ENCODE peak calls at places on chromosomes 13 and 19, in four cellular contexts. H, M, D and K are unnamed samples. For H3K27me3, the result is how much of the 10 kb centered on the place peaks cover.

GRCh38 chr13:48006396-48006795 is 5.3 kb upstream of the SUCLA2 start:
- DNase-seq in H (no peak), M (no peak), D (no peak), K (no peak)

GRCh38 chr19:19528721-19529490 is at the start of gene YJEFN3:
- DNase-seq in H (no peak), M (no peak), D (peak), K (no peak)

GRCh38 chr13:48322294-48322693 is 18.7 kb downstream of the RB1 start:
- DNase-seq in H (no peak), M (no peak), D (no peak), K (no peak)

GRCh38 chr13:27679396-27679795 is 57.7 kb downstream of the POLR1D start:
- DNase-seq in H (no peak), M (no peak), D (no peak), K (no peak)

GRCh38 chr19:12995596-12996541 is 594 bp downstream of the NFIX start:
- DNase-seq in H (no peak), M (no peak), D (no peak), K (no peak)

GRCh38 chr19:27922970-27923369 is 1290.0 kb downstream of the UQCRFS1 start:
- DNase-seq in H (no peak), M (no peak), D (no peak), K (no peak)

GRCh38 chr19:49366110-49366509 is 2.4 kb downstream of the DKKL1 start:
- DNase-seq in H (no peak), M (no peak), D (no peak), K (no peak)

GRCh38 chr13:106683918-106684317 is 116.0 kb upstream of the ARGLU1 start:
- DNase-seq in H (no peak), M (no peak), D (no peak), K (no peak)

GRCh38 chr19:9865732-9866627 is 30.9 kb downstream of the PIN1 start:
- DNase-seq in H (peak), M (peak), D (no peak), K (no peak)

GRCh38 chr13:25796474-25796873 is 255.3 kb downstream of the SHISA2 start:
- DNase-seq in H (no peak), M (no peak), D (no peak), K (no peak)

GRCh38 chr19:49149652-49150105 is 5.5 kb downstream of the HRC start:
- DNase-seq in H (peak), M (peak), D (peak), K (no peak)

GRCh38 chr19:53509845-53510244 is 28.1 kb upstream of the ZNF331 start:
- DNase-seq in H (no peak), M (no peak), D (no peak), K (no peak)

GRCh38 chr19:43467730-43468129 is 2.3 kb upstream of the LYPD3 start:
- DNase-seq in H (no peak), M (no peak), D (no peak), K (no peak)

GRCh38 chr19:56159009-56159501 is 16.8 kb upstream of the GALP start:
- DNase-seq in H (no peak), M (no peak), D (no peak), K (no peak)

GRCh38 chr19:1057185-1057857 is 9.6 kb upstream of the ARHGAP45 start:
- DNase-seq in H (peak), M (no peak), D (no peak), K (no peak)

GRCh38 chr13:80753951-80754350 is 413.0 kb upstream of the SPRY2 start:
- DNase-seq in H (no peak), M (no peak), D (no peak), K (no peak)

GRCh38 chr13:38017320-38017719 is 147.7 kb upstream of the TRPC4 start:
- DNase-seq in H (no peak), M (no peak), D (no peak), K (no peak)

GRCh38 chr13:114074671-114075315 is 57.6 kb downstream of the RASA3 start:
- DNase-seq in H (no peak), M (peak), D (no peak), K (no peak)

GRCh38 chr19:45125975-45126493 is 33.1 kb downstream of the PPP1R37 start:
- DNase-seq in H (peak), M (peak), D (peak), K (peak)

GRCh38 chr19:40605201-40605971 is 4.2 kb downstream of the LTBP4 start:
- DNase-seq in H (peak), M (peak), D (no peak), K (no peak)

GRCh38 chr19:50817941-50818858 is 5.4 kb downstream of the KLK1 start:
- DNase-seq in H (no peak), M (peak), D (no peak), K (no peak)

GRCh38 chr13:114145722-114146121 is 13.3 kb upstream of the RASA3 start:
- DNase-seq in H (no peak), M (peak), D (no peak), K (no peak)

GRCh38 chr13:37868691-37869505 is 674 bp downstream of the TRPC4 start:
- DNase-seq in H (no peak), M (no peak), D (peak), K (peak)

GRCh38 chr19:2779121-2779740 is 3.8 kb downstream of the SGTA start:
- DNase-seq in H (no peak), M (no peak), D (no peak), K (no peak)

GRCh38 chr19:13906525-13906904 is 514 bp downstream of the CC2D1A start:
- DNase-seq in H (peak), M (peak), D (peak), K (no peak)

GRCh38 chr19:12796146-12797071 is 5.1 kb downstream of the JUNB start:
- DNase-seq in H (peak), M (peak), D (peak), K (peak)

DNA sequence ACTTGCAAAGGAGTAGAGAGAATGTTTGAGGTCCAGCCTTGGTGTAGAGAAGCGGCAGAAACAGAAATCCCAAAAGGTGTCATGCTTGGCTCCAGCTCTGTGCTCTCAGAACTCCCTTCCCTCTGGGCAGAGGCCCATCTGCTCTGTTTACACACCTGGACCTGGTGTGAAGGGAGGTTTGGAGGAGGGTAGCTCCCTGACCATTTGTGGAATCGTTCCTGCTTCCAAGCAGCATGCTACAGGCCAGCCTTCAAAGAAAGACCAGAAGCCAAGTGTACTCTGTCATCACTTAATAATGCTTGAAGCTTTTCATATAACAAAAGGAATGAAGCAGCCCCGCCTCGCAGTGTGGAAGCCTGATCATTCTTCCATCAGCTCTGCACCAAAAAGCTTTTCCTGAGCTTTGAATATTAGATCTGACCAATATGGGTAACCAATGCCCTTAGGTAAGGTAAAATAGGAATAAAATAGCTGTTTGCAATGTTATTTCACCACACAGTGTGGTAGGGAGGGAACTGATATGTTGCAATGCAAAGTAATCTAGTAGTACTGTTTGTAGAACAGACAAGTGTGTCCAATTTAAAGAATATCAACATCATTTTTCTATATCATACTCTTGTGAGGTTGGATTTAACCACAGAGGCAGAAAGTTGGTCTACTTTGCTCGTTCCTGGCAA is 63.3 kb downstream of the ZIC5 start:
- DNase-seq in H (no peak), M (no peak), D (no peak), K (no peak)
- H3K27me3 ChIP-seq in H (under half), M (under half), D (under half), K (under half)

GRCh38 chr13:24742294-24742693 is 21.7 kb upstream of the RNF17 start:
- DNase-seq in H (no peak), M (no peak), D (peak), K (no peak)
- H3K27ac ChIP-seq in H (no peak), M (no peak), D (no peak), K (no peak)

GRCh38 chr13:99953138-99953755 is 18.3 kb downstream of the ZIC5 start:
- DNase-seq in H (no peak), M (no peak), D (no peak), K (no peak)
- H3K27me3 ChIP-seq in H (under half), M (under half), D (under half), K (under half)

GRCh38 chr13:98448642-98448928 is 128.3 kb downstream of the STK24 start:
- DNase-seq in H (no peak), M (no peak), D (no peak), K (no peak)

GRCh38 chr13:98450495-98451167 is 126.3 kb downstream of the STK24 start:
- DNase-seq in H (no peak), M (no peak), D (no peak), K (no peak)

GRCh38 chr13:98450012-98450411 is 126.9 kb downstream of the STK24 start:
- DNase-seq in H (no peak), M (no peak), D (no peak), K (no peak)

GRCh38 chr13:98447881-98448641 is 128.8 kb downstream of the STK24 start:
- DNase-seq in H (no peak), M (no peak), D (peak), K (no peak)

GRCh38 chr13:98449273-98449672 is 127.6 kb downstream of the STK24 start:
- DNase-seq in H (no peak), M (no peak), D (no peak), K (no peak)
- H3K27ac ChIP-seq in H (no peak), M (peak), D (no peak), K (no peak)

GRCh38 chr13:33016414-33017409 is at the start of gene KL:
- DNase-seq in H (no peak), M (no peak), D (peak), K (no peak)
- H3K27me3 ChIP-seq in H (under half), M (under half), D (under half), K (under half)

GRCh38 chr13:110240352-110240751 is 66.6 kb downstream of the COL4A1 start:
- DNase-seq in H (no peak), M (no peak), D (no peak), K (no peak)

GRCh38 chr13:110239280-110240120 is 67.5 kb downstream of the COL4A1 start:
- DNase-seq in H (no peak), M (no peak), D (no peak), K (no peak)

GRCh38 chr13:110237895-110238294 is 69.1 kb downstream of the COL4A1 start:
- DNase-seq in H (no peak), M (no peak), D (no peak), K (no peak)

GRCh38 chr13:110236831-110237261 is 70.1 kb downstream of the COL4A1 start:
- DNase-seq in H (no peak), M (no peak), D (no peak), K (no peak)

GRCh38 chr13:110238795-110239194 is 68.2 kb downstream of the COL4A1 start:
- DNase-seq in H (no peak), M (no peak), D (no peak), K (no peak)
- H3K27ac ChIP-seq in H (no peak), M (peak), D (no peak), K (no peak)

GRCh38 chr13:78610381-78610883 is 7.1 kb upstream of the POU4F1 start:
- DNase-seq in H (no peak), M (no peak), D (no peak), K (no peak)
- H3K27me3 ChIP-seq in H (under half), M (under half), D (under half), K (half or more)